ENCODE peak calls at places on chromosomes 1 and 21, in nine cellular contexts. T, N, L, F, O, K, Q, P and X are unnamed samples.

GRCh38 chr1:229223498-229223897 is 47.4 kb upstream of the RAB4A start:
- DNase-seq in T (no peak), N (no peak), L (no peak), F (peak; percentile 77), O (no peak), K (no peak), Q (no peak), P (no peak), X (no peak)

GRCh38 chr1:68359045-68359444 is 90.7 kb downstream of the RPE65 start:
- DNase-seq in T (no peak), N (no peak), L (no peak), F (no peak), O (no peak), K (no peak), Q (no peak), P (no peak), X (no peak)

GRCh38 chr21:44337941-44338895 is 972 bp downstream of the CFAP410 start:
- DNase-seq in T (no peak), N (no peak), L (peak; percentile 91), F (peak; percentile 66), O (peak; percentile 47), K (no peak), Q (no peak), P (peak; percentile 70), X (peak; percentile 93)

GRCh38 chr1:57133686-57134085 is 167.9 kb upstream of the C8B start:
- DNase-seq in T (no peak), N (no peak), L (no peak), F (no peak), O (no peak), K (no peak), Q (no peak), P (no peak), X (no peak)

GRCh38 chr21:35427320-35428040 is 378.4 kb upstream of the RUNX1 start:
- DNase-seq in T (no peak), N (no peak), L (peak; percentile 76), F (no peak), O (no peak), K (no peak), Q (no peak), P (no peak), X (no peak)

GRCh38 chr1:205225901-205226765 is 1.6 kb upstream of the TMCC2 start:
- DNase-seq in T (no peak), N (no peak), L (no peak), F (no peak), O (no peak), K (peak; percentile 56), Q (no peak), P (no peak), X (no peak)

GRCh38 chr1:231357831-231358354 is 19.8 kb downstream of the SPRTN start:
- DNase-seq in T (no peak), N (no peak), L (peak; percentile 75), F (peak; percentile 33), O (peak; percentile 48), K (no peak), Q (no peak), P (peak; percentile 19), X (no peak)

GRCh38 chr1:228515200-228515834 is 28.1 kb downstream of the RNF187 start:
- DNase-seq in T (no peak), N (no peak), L (no peak), F (no peak), O (peak; percentile 22), K (no peak), Q (no peak), P (no peak), X (no peak)

GRCh38 chr21:34091607-34092006 is 18.2 kb downstream of the MRPS6 start:
- DNase-seq in T (no peak), N (no peak), L (no peak), F (no peak), O (peak; percentile 3), K (no peak), Q (no peak), P (no peak), X (no peak)

GRCh38 chr1:159465191-159465603 is 25.7 kb downstream of the OR10J1 start:
- DNase-seq in T (no peak), N (no peak), L (no peak), F (no peak), O (no peak), K (no peak), Q (no peak), P (no peak), X (no peak)

GRCh38 chr1:159468321-159468720 is 28.8 kb downstream of the OR10J1 start:
- DNase-seq in T (no peak), N (no peak), L (no peak), F (no peak), O (no peak), K (no peak), Q (no peak), P (no peak), X (no peak)

GRCh38 chr1:159474926-159475325 is 35.4 kb downstream of the OR10J1 start:
- DNase-seq in T (no peak), N (no peak), L (no peak), F (no peak), O (no peak), K (no peak), Q (no peak), P (no peak), X (no peak)

GRCh38 chr1:159473335-159473734 is 33.8 kb downstream of the OR10J1 start:
- DNase-seq in T (no peak), N (no peak), L (no peak), F (no peak), O (no peak), K (no peak), Q (no peak), P (no peak), X (no peak)

DNA sequence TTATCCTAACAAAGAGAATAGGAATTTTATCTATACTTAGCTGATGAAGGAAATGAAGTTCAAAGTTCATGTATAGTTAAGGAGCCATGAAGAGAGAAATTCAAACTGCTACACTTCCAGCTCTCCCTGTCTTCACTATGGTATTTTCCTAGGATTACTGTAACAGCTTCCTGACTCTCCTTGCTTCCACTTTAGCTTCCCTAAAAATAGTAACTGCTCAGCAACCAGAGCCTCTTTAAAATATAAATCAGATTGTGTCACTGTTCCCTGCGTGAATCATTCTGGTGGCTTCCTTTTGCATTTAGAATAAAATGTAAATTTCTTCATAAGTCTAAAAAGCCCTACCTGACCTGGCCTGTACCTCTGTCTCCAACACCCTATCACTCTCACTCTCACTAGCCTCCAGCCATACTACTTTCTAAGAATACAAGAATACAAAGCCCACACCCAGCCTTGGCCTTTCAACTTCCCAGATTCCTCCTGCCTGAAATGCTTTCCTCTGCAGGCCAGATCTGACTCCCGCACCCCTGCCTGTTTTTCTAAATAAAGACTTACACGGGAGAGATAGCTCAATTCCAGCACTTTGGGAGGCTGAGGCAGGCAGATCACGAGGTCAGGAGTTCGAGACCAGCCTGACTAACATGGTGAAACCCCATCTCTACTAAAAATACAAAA is 30.5 kb downstream of the OR10J1 start:
- DNase-seq in T (no peak), N (no peak), L (no peak), F (no peak), O (no peak), K (no peak), Q (no peak), P (no peak), X (no peak)
- H3K27me3 ChIP-seq in T (no peaks in the 10 kb centered on the region), N (no peaks in the 10 kb centered on the region), L (no peaks in the 10 kb centered on the region), F (no peaks in the 10 kb centered on the region), O (peaks cover 22% of the 10 kb centered on the region), K (no peaks in the 10 kb centered on the region), Q (no peaks in the 10 kb centered on the region), P (no peaks in the 10 kb centered on the region), X (no peaks in the 10 kb centered on the region)

GRCh38 chr1:8524637-8525157 is 206.8 kb downstream of the SLC45A1 start:
- DNase-seq in T (no peak), N (no peak), L (no peak), F (no peak), O (no peak), K (no peak), Q (no peak), P (no peak), X (no peak)

GRCh38 chr1:8523641-8524206 is 205.8 kb downstream of the SLC45A1 start:
- DNase-seq in T (no peak), N (no peak), L (no peak), F (no peak), O (no peak), K (no peak), Q (no peak), P (no peak), X (no peak)

GRCh38 chr1:8529901-8530300 is 212.0 kb downstream of the SLC45A1 start:
- DNase-seq in T (no peak), N (no peak), L (no peak), F (no peak), O (no peak), K (no peak), Q (no peak), P (no peak), X (no peak)

GRCh38 chr1:8520483-8520966 is 202.6 kb downstream of the SLC45A1 start:
- DNase-seq in T (no peak), N (no peak), L (no peak), F (no peak), O (no peak), K (no peak), Q (no peak), P (no peak), X (no peak)

GRCh38 chr1:8525291-8526275 is 207.7 kb downstream of the SLC45A1 start:
- DNase-seq in T (peak; percentile 36), N (peak; percentile 61), L (peak; percentile 90), F (peak; percentile 75), O (peak; percentile 65), K (peak; percentile 85), Q (peak; percentile 94), P (peak; percentile 82), X (peak; percentile 84)
- TF ChIP-seq POLR2A in T (peak; percentile 48), N (no peak), L (no peak), F (no peak), O (no peak), K (no peak), Q (no peak), P (peak; percentile 63), X (no peak)

GRCh38 chr1:222824641-222825040 is 9.8 kb downstream of the DISP1 start:
- DNase-seq in T (no peak), N (no peak), L (no peak), F (no peak), O (no peak), K (no peak), Q (no peak), P (no peak), X (no peak)

GRCh38 chr1:222820159-222820732 is 5.4 kb downstream of the DISP1 start:
- DNase-seq in T (no peak), N (no peak), L (no peak), F (no peak), O (no peak), K (no peak), Q (no peak), P (no peak), X (no peak)

GRCh38 chr1:222823673-222824072 is 8.8 kb downstream of the DISP1 start:
- DNase-seq in T (no peak), N (no peak), L (no peak), F (no peak), O (no peak), K (no peak), Q (no peak), P (no peak), X (no peak)

GRCh38 chr1:222818171-222818570 is 3.3 kb downstream of the DISP1 start:
- DNase-seq in T (no peak), N (no peak), L (no peak), F (no peak), O (no peak), K (no peak), Q (no peak), P (no peak), X (no peak)

GRCh38 chr1:222821239-222821638 is 6.4 kb downstream of the DISP1 start:
- DNase-seq in T (no peak), N (no peak), L (no peak), F (no peak), O (no peak), K (no peak), Q (no peak), P (no peak), X (no peak)
- TF ChIP-seq POLR2AphosphoS5 in T (no peak), N (no peak), L (no peak), F (no peak), O (no peak), K (no peak), Q (no peak), P (no peak), X (no peak)

GRCh38 chr1:201224671-201225400 is 34.2 kb downstream of the IGFN1 start:
- DNase-seq in T (no peak), N (no peak), L (no peak), F (no peak), O (no peak), K (peak; percentile 63), Q (peak; percentile 88), P (no peak), X (no peak)
- H3K27me3 ChIP-seq in T (no peaks in the 10 kb centered on the region), N (no peaks in the 10 kb centered on the region), L (no peaks in the 10 kb centered on the region), F (no peaks in the 10 kb centered on the region), O (no peaks in the 10 kb centered on the region), K (no peaks in the 10 kb centered on the region), Q (peaks cover 14% of the 10 kb centered on the region), P (no peaks in the 10 kb centered on the region), X (peaks cover 6% of the 10 kb centered on the region)